ENCODE peak calls at places on chromosome 16, in four cellular contexts. Q, U, D and O are unnamed samples.

GRCh38 chr16:68993885-68994284 is 111.6 kb upstream of the HAS3 start:
- DNase-seq in Q (no peak), U (no peak), D (peak; percentile 87), O (no peak)

GRCh38 chr16:74570412-74571301 is 36.3 kb downstream of the GLG1 start:
- DNase-seq in Q (no peak), U (no peak), D (no peak), O (no peak)

GRCh38 chr16:11977206-11978041 is 890 bp downstream of the SNX29 start:
- DNase-seq in Q (no peak), U (no peak), D (peak; percentile 71), O (no peak)

GRCh38 chr16:31362476-31363405 is 7.8 kb downstream of the ITGAX start:
- DNase-seq in Q (no peak), U (no peak), D (no peak), O (no peak)

GRCh38 chr16:85917012-85917411 is 18.1 kb downstream of the IRF8 start:
- DNase-seq in Q (no peak), U (no peak), D (no peak), O (no peak)

GRCh38 chr16:56606071-56606687 is 2.2 kb upstream of the MT2A start:
- DNase-seq in Q (no peak), U (no peak), D (peak; percentile 85), O (peak; percentile 59)

GRCh38 chr16:15856901-15857778 is at the start of gene MYH11:
- DNase-seq in Q (no peak), U (peak; percentile 61), D (no peak), O (no peak)

GRCh38 chr16:77555781-77556180 is 120.9 kb upstream of the ADAMTS18 start:
- DNase-seq in Q (no peak), U (no peak), D (no peak), O (no peak)

GRCh38 chr16:6335072-6335471 is 997.6 kb upstream of the RBFOX1 start:
- DNase-seq in Q (no peak), U (peak; percentile 12), D (peak; percentile 5), O (no peak)

GRCh38 chr16:48081656-48082055 is 74.1 kb downstream of the ABCC12 start:
- DNase-seq in Q (no peak), U (no peak), D (peak; percentile 87), O (no peak)

GRCh38 chr16:68902376-68903345 is 59.3 kb downstream of the TANGO6 start:
- DNase-seq in Q (no peak), U (peak; percentile 10), D (peak; percentile 80), O (peak; percentile 56)

GRCh38 chr16:51538707-51539604 is 387.9 kb upstream of the SALL1 start:
- DNase-seq in Q (no peak), U (no peak), D (peak; percentile 2), O (no peak)

GRCh38 chr16:80210787-80211186 is 330.0 kb upstream of the DYNLRB2 start:
- DNase-seq in Q (no peak), U (no peak), D (no peak), O (no peak)

GRCh38 chr16:29854520-29855100 is 8.4 kb downstream of the CDIPT start:
- DNase-seq in Q (no peak), U (no peak), D (no peak), O (no peak)

GRCh38 chr16:84749072-84749471 is 49.3 kb downstream of the USP10 start:
- DNase-seq in Q (no peak), U (no peak), D (no peak), O (no peak)
- TF ChIP-seq CTCF in Q (no peak), U (no peak), D (no peak), O (no peak)

GRCh38 chr16:78689536-78689935 is 590.1 kb downstream of the WWOX start:
- DNase-seq in Q (no peak), U (no peak), D (no peak), O (no peak)

GRCh38 chr16:78684040-78684611 is 584.7 kb downstream of the WWOX start:
- DNase-seq in Q (peak; percentile 38), U (no peak), D (peak; percentile 77), O (no peak)

GRCh38 chr16:78686601-78687000 is 587.1 kb downstream of the WWOX start:
- DNase-seq in Q (no peak), U (no peak), D (no peak), O (no peak)

GRCh38 chr16:78689031-78689430 is 589.6 kb downstream of the WWOX start:
- DNase-seq in Q (no peak), U (no peak), D (no peak), O (no peak)

GRCh38 chr16:78684655-78685400 is 585.4 kb downstream of the WWOX start:
- DNase-seq in Q (no peak), U (no peak), D (no peak), O (no peak)
- TF ChIP-seq CTCF in Q (no peak), U (no peak), D (no peak), O (no peak)

GRCh38 chr16:57785385-57785784 is 16.9 kb downstream of the KIFC3 start:
- DNase-seq in Q (no peak), U (no peak), D (no peak), O (no peak)

GRCh38 chr16:57781741-57782606 is 20.3 kb downstream of the KIFC3 start:
- DNase-seq in Q (no peak), U (no peak), D (no peak), O (no peak)

GRCh38 chr16:57783116-57783515 is 19.2 kb downstream of the KIFC3 start:
- DNase-seq in Q (no peak), U (no peak), D (no peak), O (no peak)

GRCh38 chr16:57784334-57784733 is 18.0 kb downstream of the KIFC3 start:
- DNase-seq in Q (no peak), U (no peak), D (no peak), O (no peak)

GRCh38 chr16:57783883-57784282 is 18.4 kb downstream of the KIFC3 start:
- DNase-seq in Q (no peak), U (no peak), D (no peak), O (no peak)
- TF ChIP-seq CTCF in Q (no peak), U (no peak), D (no peak), O (no peak)

GRCh38 chr16:66522816-66523590 is 26.9 kb downstream of the TK2 start:
- DNase-seq in Q (no peak), U (no peak), D (no peak), O (no peak)

GRCh38 chr16:66528294-66528693 is 21.6 kb downstream of the TK2 start:
- DNase-seq in Q (no peak), U (no peak), D (no peak), O (no peak)

GRCh38 chr16:66523861-66524354 is 26.0 kb downstream of the TK2 start:
- DNase-seq in Q (no peak), U (peak; percentile 88), D (no peak), O (no peak)

GRCh38 chr16:66524601-66525164 is 25.2 kb downstream of the TK2 start:
- DNase-seq in Q (no peak), U (peak; percentile 92), D (no peak), O (no peak)

DNA sequence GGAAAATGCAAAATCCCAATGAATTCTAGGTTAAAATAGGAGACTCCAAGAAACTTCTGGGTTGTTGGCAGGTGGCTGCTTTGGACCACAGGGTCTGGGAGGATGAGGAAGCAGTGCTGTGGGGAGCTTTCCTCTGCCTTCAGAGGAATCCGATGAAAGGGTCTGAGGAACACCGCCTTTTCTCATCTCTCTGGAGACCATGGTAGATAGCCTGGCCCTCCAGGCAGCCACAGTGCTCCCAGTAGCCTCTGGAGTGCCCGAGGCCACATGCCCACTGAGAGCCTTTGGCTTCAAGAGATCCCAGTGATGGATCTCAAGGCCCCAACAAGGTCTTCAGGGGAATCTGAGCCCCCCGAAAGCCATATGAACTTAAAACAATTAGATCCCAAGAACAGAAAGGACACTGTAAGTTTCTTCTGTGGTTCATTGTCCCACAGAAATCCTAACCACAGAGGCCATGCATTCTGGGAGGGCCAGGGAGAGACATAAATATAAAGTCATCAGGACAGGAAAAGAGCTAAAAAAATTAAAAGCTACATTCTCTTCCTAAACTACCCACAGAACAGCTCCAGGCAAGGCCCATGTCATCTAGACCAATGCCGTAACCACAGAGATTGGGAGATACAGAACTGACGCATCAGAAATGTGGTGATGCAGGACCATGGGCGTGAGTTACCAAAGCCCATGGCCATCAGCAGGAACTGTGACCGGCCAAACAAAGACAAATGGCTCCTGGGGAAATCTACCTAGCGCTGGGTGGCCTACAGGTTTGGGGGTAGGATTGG is 24.3 kb downstream of the TK2 start:
- DNase-seq in Q (no peak), U (no peak), D (no peak), O (no peak)
- TF ChIP-seq CTCF in Q (no peak), U (no peak), D (no peak), O (no peak)

GRCh38 chr16:25691519-25692091 is at the start of gene HS3ST4:
- DNase-seq in Q (peak; percentile 43), U (no peak), D (no peak), O (no peak)

GRCh38 chr16:25692307-25692706 is 548 bp downstream of the HS3ST4 start:
- DNase-seq in Q (peak; percentile 25), U (no peak), D (no peak), O (no peak)

GRCh38 chr16:25692734-25693508 is 1.2 kb downstream of the HS3ST4 start:
- DNase-seq in Q (no peak), U (no peak), D (no peak), O (no peak)

GRCh38 chr16:25689137-25689836 is 2.5 kb upstream of the HS3ST4 start:
- DNase-seq in Q (no peak), U (no peak), D (no peak), O (peak; percentile 47)

DNA sequence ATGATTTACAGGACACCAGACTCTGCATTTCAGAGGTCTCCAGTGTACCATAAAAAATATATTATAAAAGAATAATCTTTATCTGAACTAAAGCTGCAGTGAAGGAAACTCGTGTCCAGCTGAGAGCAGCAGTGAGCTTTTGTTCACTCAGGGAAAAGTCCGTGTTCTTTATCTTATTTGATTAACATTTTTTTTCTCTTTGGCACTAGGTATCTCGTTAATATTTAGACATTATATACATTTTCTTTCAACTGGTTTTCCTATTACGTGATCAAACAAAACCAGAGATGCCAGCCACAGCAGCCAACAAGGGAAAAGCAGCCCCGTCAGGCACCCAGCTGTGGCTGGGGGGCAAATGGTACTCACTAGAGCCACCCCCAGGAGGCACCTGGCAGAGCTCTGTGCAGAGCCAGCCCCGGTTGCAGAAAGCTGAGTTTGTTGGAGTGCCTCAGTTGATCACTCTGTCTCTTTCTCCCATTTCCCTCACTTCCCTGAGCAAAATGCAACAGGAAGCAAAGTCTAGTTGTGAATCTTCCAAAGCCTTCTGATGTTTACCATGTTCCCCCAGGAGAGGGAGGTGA is 1.1 kb upstream of the HS3ST4 start:
- DNase-seq in Q (peak; percentile 41), U (no peak), D (no peak), O (no peak)
- TF ChIP-seq CTCF in Q (no peak), U (no peak), D (no peak), O (no peak)

DNA sequence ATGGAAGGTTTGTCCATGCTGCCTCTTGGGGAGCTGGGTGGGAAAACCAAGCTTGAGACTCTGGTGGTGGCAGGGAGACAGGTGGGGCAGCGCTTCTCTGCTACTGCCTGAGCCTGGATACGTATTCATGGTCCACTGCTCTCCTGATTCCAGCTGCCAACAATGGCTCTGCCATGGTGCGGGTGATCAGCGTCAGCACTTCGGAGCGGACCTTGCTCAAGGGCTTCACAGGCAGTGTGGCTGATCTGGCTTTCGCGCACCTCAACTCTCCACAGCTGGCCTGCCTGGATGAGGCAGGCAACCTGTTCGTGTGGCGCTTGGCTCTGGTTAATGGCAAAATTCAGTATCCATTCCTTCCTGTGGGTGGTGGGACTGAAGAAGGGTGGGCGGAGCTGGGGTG is 4.2 kb downstream of the EDC4 start:
- DNase-seq in Q (no peak), U (no peak), D (no peak), O (no peak)
- TF ChIP-seq CTCF in Q (no peak), U (no peak), D (no peak), O (no peak)

DNA sequence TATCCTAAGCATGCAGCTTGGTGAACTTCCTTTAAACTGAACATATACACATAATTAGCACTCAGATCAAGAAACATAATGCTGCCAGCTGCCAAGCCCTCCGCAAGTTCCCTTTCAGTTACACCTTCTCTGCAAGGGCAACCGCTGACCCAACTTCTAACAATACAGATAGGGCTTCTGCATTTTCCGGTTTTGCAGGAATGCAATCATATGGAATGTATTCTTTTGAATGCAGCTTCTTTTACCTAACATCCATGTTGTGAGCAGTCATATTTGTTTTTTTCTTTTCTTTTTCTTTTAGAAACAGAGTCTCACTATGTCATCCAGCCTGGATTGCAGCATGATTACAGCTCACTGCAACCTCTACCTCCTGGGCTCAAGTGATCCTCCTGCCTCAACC is 110.7 kb downstream of the GSG1L start:
- DNase-seq in Q (no peak), U (no peak), D (no peak), O (no peak)
- TF ChIP-seq CTCF in Q (no peak), U (no peak), D (no peak), O (no peak)